ENCODE peak calls at places on chromosomes 3 and 15, in five cellular contexts. One of them, this sample, is unnamed.

GRCh38 chr3:41508063-41508696 is 308.9 kb downstream of the CTNNB1 start:
- DNase-seq in sigmoid colon: no peak
- DNase-seq in fibroblast of mammary gland: peak; percentile 19
- DNase-seq in ELR: no peak
- DNase-seq in stimulated activated CD4-positive, alpha-beta T cell treated with anti-CD3 and anti-CD28 coated beads, Interleukin-1b, Interleukin-23, amount 100 ng/mL, for 1 hour: no peak
- DNase-seq in this sample: no peak

GRCh38 chr3:194928831-194929594 is 243.3 kb downstream of the FAM43A start:
- DNase-seq in sigmoid colon: no peak
- DNase-seq in stimulated activated CD4-positive, alpha-beta T cell treated with anti-CD3 and anti-CD28 coated beads, Interleukin-1b, Interleukin-23, amount 100 ng/mL, for 1 hour: no peak
- DNase-seq in ELR: no peak
- DNase-seq in fibroblast of mammary gland: peak; percentile 80
- DNase-seq in this sample: no peak

GRCh38 chr3:42736531-42736930 is 33.9 kb upstream of the HHATL start:
- DNase-seq in ELR: no peak
- DNase-seq in sigmoid colon: no peak
- DNase-seq in stimulated activated CD4-positive, alpha-beta T cell treated with anti-CD3 and anti-CD28 coated beads, Interleukin-1b, Interleukin-23, amount 100 ng/mL, for 1 hour: no peak
- DNase-seq in fibroblast of mammary gland: no peak
- DNase-seq in this sample: no peak

GRCh38 chr3:123349201-123349535 is 99.7 kb downstream of the ADCY5 start:
- DNase-seq in fibroblast of mammary gland: no peak
- DNase-seq in sigmoid colon: peak; percentile 10
- DNase-seq in ELR: no peak
- DNase-seq in stimulated activated CD4-positive, alpha-beta T cell treated with anti-CD3 and anti-CD28 coated beads, Interleukin-1b, Interleukin-23, amount 100 ng/mL, for 1 hour: no peak
- DNase-seq in this sample: no peak

GRCh38 chr3:55322649-55323048 is 164.5 kb downstream of the WNT5A start:
- DNase-seq in fibroblast of mammary gland: no peak
- DNase-seq in stimulated activated CD4-positive, alpha-beta T cell treated with anti-CD3 and anti-CD28 coated beads, Interleukin-1b, Interleukin-23, amount 100 ng/mL, for 1 hour: no peak
- DNase-seq in sigmoid colon: no peak
- DNase-seq in ELR: no peak
- DNase-seq in this sample: no peak

GRCh38 chr15:28725556-28725955 is 13.3 kb upstream of the GOLGA8M start:
- DNase-seq in stimulated activated CD4-positive, alpha-beta T cell treated with anti-CD3 and anti-CD28 coated beads, Interleukin-1b, Interleukin-23, amount 100 ng/mL, for 1 hour: no peak
- DNase-seq in ELR: no peak
- DNase-seq in fibroblast of mammary gland: no peak
- DNase-seq in sigmoid colon: no peak
- DNase-seq in this sample: no peak

GRCh38 chr15:50066202-50066601 is 52.8 kb downstream of the ATP8B4 start:
- DNase-seq in ELR: peak; percentile 44
- DNase-seq in stimulated activated CD4-positive, alpha-beta T cell treated with anti-CD3 and anti-CD28 coated beads, Interleukin-1b, Interleukin-23, amount 100 ng/mL, for 1 hour: no peak
- DNase-seq in sigmoid colon: no peak
- DNase-seq in fibroblast of mammary gland: peak; percentile 81
- DNase-seq in this sample: no peak

GRCh38 chr3:62625278-62625677 is 249.9 kb downstream of the CADPS start:
- DNase-seq in fibroblast of mammary gland: no peak
- DNase-seq in sigmoid colon: no peak
- DNase-seq in ELR: no peak
- DNase-seq in stimulated activated CD4-positive, alpha-beta T cell treated with anti-CD3 and anti-CD28 coated beads, Interleukin-1b, Interleukin-23, amount 100 ng/mL, for 1 hour: no peak
- DNase-seq in this sample: no peak

GRCh38 chr15:90362936-90363212 is 10.8 kb downstream of the ZNF774 start:
- DNase-seq in stimulated activated CD4-positive, alpha-beta T cell treated with anti-CD3 and anti-CD28 coated beads, Interleukin-1b, Interleukin-23, amount 100 ng/mL, for 1 hour: no peak
- DNase-seq in sigmoid colon: peak; percentile 79
- DNase-seq in fibroblast of mammary gland: peak; percentile 92
- DNase-seq in ELR: peak; percentile 87
- DNase-seq in this sample: no peak

GRCh38 chr3:43512749-43513404 is 108.9 kb downstream of the ANO10 start:
- DNase-seq in fibroblast of mammary gland: peak; percentile 75
- DNase-seq in stimulated activated CD4-positive, alpha-beta T cell treated with anti-CD3 and anti-CD28 coated beads, Interleukin-1b, Interleukin-23, amount 100 ng/mL, for 1 hour: no peak
- DNase-seq in ELR: peak; percentile 59
- DNase-seq in sigmoid colon: no peak
- DNase-seq in this sample: no peak

GRCh38 chr3:145959457-145960088 is 201.4 kb downstream of the PLOD2 start:
- DNase-seq in fibroblast of mammary gland: peak; percentile 28
- DNase-seq in ELR: no peak
- DNase-seq in sigmoid colon: no peak
- DNase-seq in stimulated activated CD4-positive, alpha-beta T cell treated with anti-CD3 and anti-CD28 coated beads, Interleukin-1b, Interleukin-23, amount 100 ng/mL, for 1 hour: no peak
- DNase-seq in this sample: no peak

GRCh38 chr3:82978368-82978767 is 1216.9 kb upstream of the GBE1 start:
- DNase-seq in stimulated activated CD4-positive, alpha-beta T cell treated with anti-CD3 and anti-CD28 coated beads, Interleukin-1b, Interleukin-23, amount 100 ng/mL, for 1 hour: no peak
- DNase-seq in ELR: no peak
- DNase-seq in fibroblast of mammary gland: no peak
- DNase-seq in sigmoid colon: no peak
- DNase-seq in this sample: no peak

GRCh38 chr3:72157782-72158638 is 373.1 kb upstream of the PROK2 start:
- DNase-seq in stimulated activated CD4-positive, alpha-beta T cell treated with anti-CD3 and anti-CD28 coated beads, Interleukin-1b, Interleukin-23, amount 100 ng/mL, for 1 hour: no peak
- DNase-seq in ELR: no peak
- DNase-seq in fibroblast of mammary gland: no peak
- DNase-seq in sigmoid colon: no peak
- DNase-seq in this sample: no peak

GRCh38 chr15:42106278-42106677 is 11.9 kb upstream of the PLA2G4D start:
- DNase-seq in ELR: no peak
- DNase-seq in fibroblast of mammary gland: no peak
- DNase-seq in sigmoid colon: no peak
- DNase-seq in stimulated activated CD4-positive, alpha-beta T cell treated with anti-CD3 and anti-CD28 coated beads, Interleukin-1b, Interleukin-23, amount 100 ng/mL, for 1 hour: no peak
- DNase-seq in this sample: no peak

GRCh38 chr3:71309342-71309741 is 274.2 kb downstream of the FOXP1 start:
- DNase-seq in ELR: peak; percentile 36
- DNase-seq in fibroblast of mammary gland: no peak
- DNase-seq in sigmoid colon: no peak
- DNase-seq in stimulated activated CD4-positive, alpha-beta T cell treated with anti-CD3 and anti-CD28 coated beads, Interleukin-1b, Interleukin-23, amount 100 ng/mL, for 1 hour: no peak
- DNase-seq in this sample: no peak

This sample was measured in chondrocyte.